ENCODE peak calls at places on chromosomes 3 and 15, in six cellular contexts. One of them, this sample, is unnamed.

GRCh38 chr3:135190658-135191057 is 395.6 kb downstream of the EPHB1 start:
- DNase-seq in uterus: no peak
- DNase-seq in ovary: no peak
- DNase-seq in breast epithelium: no peak
- DNase-seq in body of pancreas: no peak
- DNase-seq in stomach: no peak
- DNase-seq in this sample: no peak

GRCh38 chr3:121619691-121620090 is 26.5 kb downstream of the FBXO40 start:
- DNase-seq in uterus: no peak
- DNase-seq in ovary: no peak
- DNase-seq in breast epithelium: no peak
- DNase-seq in body of pancreas: no peak
- DNase-seq in stomach: no peak
- DNase-seq in this sample: no peak

GRCh38 chr15:48393650-48394049 is 62.4 kb downstream of the DUT start:
- DNase-seq in uterus: no peak
- DNase-seq in ovary: peak; percentile 60
- DNase-seq in breast epithelium: no peak
- DNase-seq in body of pancreas: no peak
- DNase-seq in stomach: peak; percentile 81
- DNase-seq in this sample: no peak

GRCh38 chr3:72068621-72069020 is 283.7 kb upstream of the PROK2 start:
- DNase-seq in uterus: no peak
- DNase-seq in ovary: no peak
- DNase-seq in breast epithelium: no peak
- DNase-seq in body of pancreas: no peak
- DNase-seq in stomach: no peak
- DNase-seq in this sample: no peak

GRCh38 chr15:84949043-84949442 is 32.6 kb upstream of the PDE8A start:
- DNase-seq in uterus: no peak
- DNase-seq in ovary: no peak
- DNase-seq in breast epithelium: no peak
- DNase-seq in body of pancreas: no peak
- DNase-seq in stomach: no peak
- DNase-seq in this sample: no peak

GRCh38 chr15:89089316-89090230 is 1.3 kb downstream of the ABHD2 start:
- DNase-seq in uterus: no peak
- DNase-seq in ovary: no peak
- DNase-seq in breast epithelium: no peak
- DNase-seq in body of pancreas: peak; percentile 60
- DNase-seq in stomach: no peak
- DNase-seq in this sample: no peak

GRCh38 chr3:120931593-120931992 is 23.6 kb downstream of the STXBP5L start:
- DNase-seq in uterus: no peak
- DNase-seq in ovary: no peak
- DNase-seq in breast epithelium: no peak
- DNase-seq in body of pancreas: no peak
- DNase-seq in stomach: no peak
- DNase-seq in this sample: no peak

GRCh38 chr15:74584779-74585178 is 30.9 kb upstream of the CLK3 start:
- DNase-seq in uterus: no peak
- DNase-seq in ovary: no peak
- DNase-seq in breast epithelium: no peak
- DNase-seq in body of pancreas: no peak
- DNase-seq in stomach: no peak
- DNase-seq in this sample: no peak

GRCh38 chr3:149016669-149017541 is 25.6 kb downstream of the GYG1 start:
- DNase-seq in uterus: no peak
- DNase-seq in ovary: no peak
- DNase-seq in breast epithelium: no peak
- DNase-seq in body of pancreas: no peak
- DNase-seq in stomach: no peak
- DNase-seq in this sample: no peak

GRCh38 chr3:62665627-62666433 is 209.4 kb downstream of the CADPS start:
- DNase-seq in uterus: no peak
- DNase-seq in ovary: peak; percentile 71
- DNase-seq in breast epithelium: peak; percentile 57
- DNase-seq in body of pancreas: peak; percentile 68
- DNase-seq in stomach: peak; percentile 63
- DNase-seq in this sample: peak; percentile 39

GRCh38 chr3:27568393-27568792 is 84.2 kb upstream of the SLC4A7 start:
- DNase-seq in uterus: peak; percentile 63
- DNase-seq in ovary: peak; percentile 46
- DNase-seq in breast epithelium: peak; percentile 72
- DNase-seq in body of pancreas: peak; percentile 41
- DNase-seq in stomach: peak; percentile 34
- DNase-seq in this sample: no peak

GRCh38 chr15:82624438-82624837 is 22.7 kb downstream of the CPEB1 start:
- DNase-seq in uterus: no peak
- DNase-seq in ovary: no peak
- DNase-seq in breast epithelium: no peak
- DNase-seq in body of pancreas: no peak
- DNase-seq in stomach: no peak
- DNase-seq in this sample: no peak

GRCh38 chr3:66433522-66433782 is 67.4 kb downstream of the LRIG1 start:
- DNase-seq in uterus: no peak
- DNase-seq in ovary: no peak
- DNase-seq in breast epithelium: no peak
- DNase-seq in body of pancreas: no peak
- DNase-seq in stomach: no peak
- DNase-seq in this sample: no peak

GRCh38 chr3:187315872-187316271 is 24.3 kb upstream of the MASP1 start:
- DNase-seq in uterus: no peak
- DNase-seq in ovary: no peak
- DNase-seq in breast epithelium: no peak
- DNase-seq in body of pancreas: no peak
- DNase-seq in stomach: no peak
- DNase-seq in this sample: no peak

GRCh38 chr15:36831125-36831914 is 251.9 kb downstream of the CDIN1 start:
- DNase-seq in uterus: no peak
- DNase-seq in ovary: no peak
- DNase-seq in breast epithelium: no peak
- DNase-seq in body of pancreas: no peak
- DNase-seq in stomach: no peak
- DNase-seq in this sample: no peak

GRCh38 chr3:45145681-45146614 is at the start of gene CDCP1:
- DNase-seq in uterus: no peak
- DNase-seq in ovary: no peak
- DNase-seq in breast epithelium: no peak
- DNase-seq in body of pancreas: peak; percentile 77
- DNase-seq in stomach: peak; percentile 69
- DNase-seq in this sample: peak; percentile 31

DNA sequence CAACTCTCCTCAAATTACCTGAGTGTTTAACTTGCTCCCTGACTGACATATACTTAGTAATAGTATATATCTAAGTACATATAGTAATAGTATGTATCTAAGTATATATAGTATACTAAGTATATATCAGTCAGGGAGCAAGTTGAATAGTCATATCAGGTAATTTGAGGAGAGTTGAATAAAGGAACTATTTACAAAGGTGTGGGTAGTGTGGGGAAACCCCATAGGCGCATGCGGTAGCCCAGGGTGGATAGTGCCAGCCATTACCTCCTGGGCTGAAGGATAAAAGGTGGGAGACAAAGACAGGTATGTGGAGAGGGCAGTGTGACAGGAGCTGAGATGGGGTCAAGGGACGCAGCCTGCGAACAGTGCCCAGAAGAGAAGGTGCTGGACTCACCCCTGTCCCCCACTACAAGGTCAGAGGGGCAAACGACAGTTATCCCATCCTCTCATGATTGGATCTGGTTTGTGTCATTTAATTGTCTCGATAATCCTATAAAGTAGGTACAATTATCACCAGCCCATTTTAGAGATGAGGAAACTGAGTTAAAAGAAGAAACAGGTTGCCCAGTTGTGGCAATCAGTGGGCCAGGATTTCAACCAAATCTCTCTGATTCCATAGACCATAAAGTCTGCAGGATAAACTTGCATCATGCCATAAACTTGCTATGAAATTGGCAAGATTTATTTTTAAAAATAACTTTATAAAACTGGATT is 34.1 kb upstream of the TPM1 start:
- DNase-seq in uterus: no peak
- DNase-seq in ovary: no peak
- DNase-seq in breast epithelium: no peak
- DNase-seq in body of pancreas: no peak
- DNase-seq in stomach: no peak
- DNase-seq in this sample: no peak
- TF ChIP-seq POLR2A in uterus: no peak
- TF ChIP-seq POLR2A in ovary: no peak
- TF ChIP-seq POLR2A in breast epithelium: no peak
- TF ChIP-seq POLR2A in body of pancreas: no peak
- TF ChIP-seq POLR2A in stomach: no peak
- TF ChIP-seq POLR2A in this sample: no peak

GRCh38 chr3:112327371-112327951 is 5.5 kb upstream of the CD200 start:
- DNase-seq in uterus: peak; percentile 51
- DNase-seq in ovary: no peak
- DNase-seq in breast epithelium: no peak
- DNase-seq in body of pancreas: no peak
- DNase-seq in stomach: no peak
- DNase-seq in this sample: no peak
- TF ChIP-seq CTCF in uterus: peak; percentile 62
- TF ChIP-seq CTCF in ovary: peak; percentile 53
- TF ChIP-seq CTCF in breast epithelium: peak; percentile 49
- TF ChIP-seq CTCF in body of pancreas: peak; percentile 50
- TF ChIP-seq CTCF in stomach: peak; percentile 35
- TF ChIP-seq CTCF in this sample: peak; percentile 42

DNA sequence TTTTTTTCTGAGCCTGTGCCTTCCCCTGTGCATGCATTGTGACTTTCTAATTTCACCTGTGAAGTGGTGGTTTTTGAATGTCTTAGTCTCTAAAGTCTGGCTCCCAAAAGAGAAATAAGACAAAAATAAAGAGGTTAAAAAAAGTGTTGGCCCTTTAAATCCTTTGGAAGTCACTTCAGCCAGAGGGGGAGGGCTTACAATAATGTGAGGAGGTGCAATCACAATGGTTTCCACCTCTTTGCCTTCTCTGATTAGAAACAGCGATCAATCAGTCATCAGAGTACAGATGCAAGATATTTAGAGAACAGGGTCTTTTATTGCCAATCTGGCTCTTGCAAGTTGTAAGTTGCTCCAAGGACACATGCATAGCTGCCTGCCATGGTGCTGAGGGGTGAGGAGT is 64.1 kb upstream of the GCSAM start:
- DNase-seq in uterus: no peak
- DNase-seq in ovary: no peak
- DNase-seq in breast epithelium: no peak
- DNase-seq in body of pancreas: no peak
- DNase-seq in stomach: no peak
- DNase-seq in this sample: no peak
- TF ChIP-seq POLR2A in uterus: no peak
- TF ChIP-seq POLR2A in ovary: no peak
- TF ChIP-seq POLR2A in breast epithelium: no peak
- TF ChIP-seq POLR2A in body of pancreas: no peak
- TF ChIP-seq POLR2A in stomach: no peak
- TF ChIP-seq POLR2A in this sample: no peak

DNA sequence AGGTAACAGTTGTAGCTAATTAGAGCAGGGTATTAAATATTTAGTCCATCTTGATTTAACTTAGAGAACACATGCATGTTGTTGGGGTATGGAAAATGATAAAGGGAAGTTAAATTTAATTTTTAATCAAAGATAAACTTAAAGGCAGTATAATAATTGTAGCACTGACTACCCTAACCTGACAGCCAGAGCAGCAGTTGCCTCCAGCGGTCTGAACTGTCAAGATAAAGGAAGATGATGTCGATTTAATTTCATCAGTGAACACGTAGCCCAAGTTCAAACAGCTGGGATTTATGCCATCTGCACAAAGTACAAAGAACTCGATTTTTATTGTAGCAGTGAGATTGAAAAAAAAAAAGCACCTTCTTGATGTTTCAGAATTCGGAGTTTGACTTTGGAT is 194.2 kb downstream of the LRTM1 start:
- DNase-seq in uterus: no peak
- DNase-seq in ovary: no peak
- DNase-seq in breast epithelium: no peak
- DNase-seq in body of pancreas: no peak
- DNase-seq in stomach: no peak
- DNase-seq in this sample: no peak
- TF ChIP-seq CTCF in uterus: no peak
- TF ChIP-seq CTCF in ovary: no peak
- TF ChIP-seq CTCF in breast epithelium: no peak
- TF ChIP-seq CTCF in body of pancreas: no peak
- TF ChIP-seq CTCF in stomach: no peak
- TF ChIP-seq CTCF in this sample: no peak

GRCh38 chr3:16069149-16069922 is 105.1 kb upstream of the GALNT15 start:
- DNase-seq in uterus: no peak
- DNase-seq in ovary: no peak
- DNase-seq in breast epithelium: no peak
- DNase-seq in body of pancreas: no peak
- DNase-seq in stomach: no peak
- DNase-seq in this sample: no peak

GRCh38 chr3:16066975-16067374 is 107.5 kb upstream of the GALNT15 start:
- DNase-seq in uterus: no peak
- DNase-seq in ovary: no peak
- DNase-seq in breast epithelium: no peak
- DNase-seq in body of pancreas: no peak
- DNase-seq in stomach: no peak
- DNase-seq in this sample: no peak

GRCh38 chr3:16066545-16066944 is 107.9 kb upstream of the GALNT15 start:
- DNase-seq in uterus: no peak
- DNase-seq in ovary: no peak
- DNase-seq in breast epithelium: no peak
- DNase-seq in body of pancreas: no peak
- DNase-seq in stomach: no peak
- DNase-seq in this sample: no peak

GRCh38 chr3:16070707-16071106 is 103.8 kb upstream of the GALNT15 start:
- DNase-seq in uterus: no peak
- DNase-seq in ovary: no peak
- DNase-seq in breast epithelium: no peak
- DNase-seq in body of pancreas: no peak
- DNase-seq in stomach: no peak
- DNase-seq in this sample: no peak

GRCh38 chr3:16067837-16068471 is 106.5 kb upstream of the GALNT15 start:
- DNase-seq in uterus: no peak
- DNase-seq in ovary: no peak
- DNase-seq in breast epithelium: no peak
- DNase-seq in body of pancreas: no peak
- DNase-seq in stomach: no peak
- DNase-seq in this sample: no peak
- TF ChIP-seq POLR2A in uterus: no peak
- TF ChIP-seq POLR2A in ovary: no peak
- TF ChIP-seq POLR2A in breast epithelium: no peak
- TF ChIP-seq POLR2A in body of pancreas: no peak
- TF ChIP-seq POLR2A in stomach: no peak
- TF ChIP-seq POLR2A in this sample: no peak

GRCh38 chr15:25683911-25684310 is 179.2 kb downstream of the ATP10A start:
- DNase-seq in uterus: no peak
- DNase-seq in ovary: no peak
- DNase-seq in breast epithelium: no peak
- DNase-seq in body of pancreas: no peak
- DNase-seq in stomach: no peak
- DNase-seq in this sample: no peak
- TF ChIP-seq CTCF in uterus: no peak
- TF ChIP-seq CTCF in ovary: no peak
- TF ChIP-seq CTCF in breast epithelium: no peak
- TF ChIP-seq CTCF in body of pancreas: no peak
- TF ChIP-seq CTCF in stomach: no peak
- TF ChIP-seq CTCF in this sample: no peak

GRCh38 chr3:5220193-5220592 is 32.7 kb downstream of the EDEM1 start:
- DNase-seq in uterus: no peak
- DNase-seq in ovary: no peak
- DNase-seq in breast epithelium: no peak
- DNase-seq in body of pancreas: no peak
- DNase-seq in stomach: no peak
- DNase-seq in this sample: no peak
- TF ChIP-seq POLR2A in uterus: no peak
- TF ChIP-seq POLR2A in ovary: no peak
- TF ChIP-seq POLR2A in breast epithelium: no peak
- TF ChIP-seq POLR2A in body of pancreas: no peak
- TF ChIP-seq POLR2A in stomach: no peak
- TF ChIP-seq POLR2A in this sample: no peak

GRCh38 chr3:9500108-9501050 is 53.2 kb downstream of the LHFPL4 start:
- DNase-seq in uterus: no peak
- DNase-seq in ovary: peak; percentile 68
- DNase-seq in breast epithelium: no peak
- DNase-seq in body of pancreas: peak; percentile 47
- DNase-seq in stomach: peak; percentile 60
- DNase-seq in this sample: peak; percentile 54
- TF ChIP-seq CTCF in uterus: peak; percentile 34
- TF ChIP-seq CTCF in ovary: no peak
- TF ChIP-seq CTCF in breast epithelium: no peak
- TF ChIP-seq CTCF in body of pancreas: peak; percentile 43
- TF ChIP-seq CTCF in stomach: peak; percentile 40
- TF ChIP-seq CTCF in this sample: peak; percentile 60